ENCODE peak calls at places on chromosomes 13 and 19, in ten cellular contexts. F is stimulated activated CD8-positive, alpha-beta memory T cell treated with anti-CD3 and anti-CD28 coated beads, Interleukin-2, amount 100 ng/mL, for 1 hour; P is activated CD4-positive, alpha-beta T cell treated with anti-CD3 and anti-CD28 coated beads, Interleukin-2, amount 50 U/mL, for 48 hours; I is stimulated activated CD4-positive, alpha-beta T cell treated with anti-CD3 and anti-CD28 coated beads, TNF-alpha, amount 100 ng/mL, for 4 hours; B is HFFc6; W is adrenal gland; X is breast epithelium; C is DMS153; L is effector memory CD4-positive, alpha-beta T cell; O is NCI-H748 treated with DMSO at 0.1 percent for 48 hours. A is an unnamed sample.

GRCh38 chr13:110306340-110306959 is 507 bp downstream of the COL4A1 start:
- DNase-seq in W (no peak), P (no peak), X (no peak), O (no peak), I (no peak), F (no peak), L (no peak), C (no peak), B (no peak), A (peak)

GRCh38 chr13:86051134-86052103 is 252.2 kb upstream of the SLITRK6 start:
- DNase-seq in B (no peak), I (no peak), O (peak), X (no peak), P (no peak), W (no peak), L (no peak), C (peak), F (no peak), A (no peak)

GRCh38 chr19:40005670-40006272 is 8.9 kb downstream of the ZNF546 start:
- DNase-seq in C (no peak), O (no peak), L (no peak), X (no peak), I (no peak), P (no peak), B (no peak), W (no peak), F (no peak), A (no peak)

GRCh38 chr13:85366759-85367417 is 432.3 kb downstream of the SLITRK6 start:
- DNase-seq in W (no peak), I (no peak), X (no peak), P (no peak), C (no peak), O (no peak), B (no peak), L (no peak), F (no peak), A (no peak)

GRCh38 chr19:31531326-31531725 is 182.1 kb upstream of the TSHZ3 start:
- DNase-seq in L (no peak), X (no peak), P (no peak), F (no peak), O (no peak), W (no peak), I (no peak), C (no peak), B (no peak), A (no peak)

GRCh38 chr19:756232-756631 is 5.3 kb downstream of the MISP start:
- DNase-seq in I (no peak), O (no peak), F (no peak), L (no peak), B (peak), P (peak), W (no peak), X (no peak), C (no peak), A (peak)

GRCh38 chr19:50679177-50680125 is 30.2 kb downstream of the C19orf81 start:
- DNase-seq in C (peak), O (peak), I (peak), F (peak), X (peak), W (peak), B (peak), L (peak), P (peak), A (peak)

GRCh38 chr19:46394398-46394797 is 19.0 kb downstream of the CCDC8 start:
- DNase-seq in O (no peak), F (no peak), P (no peak), B (peak), L (no peak), C (no peak), W (peak), X (no peak), I (no peak), A (no peak)

GRCh38 chr19:47417746-47418594 is 1.4 kb downstream of the MEIS3 start:
- DNase-seq in F (no peak), X (no peak), P (no peak), O (no peak), L (no peak), C (no peak), I (no peak), W (no peak), B (no peak), A (no peak)

GRCh38 chr19:42129399-42130253 is 2.6 kb downstream of the POU2F2 start:
- DNase-seq in B (peak), I (no peak), C (no peak), F (no peak), X (no peak), O (no peak), P (no peak), W (peak), L (no peak), A (peak)

GRCh38 chr19:17579523-17580244 is 24.2 kb downstream of the COLGALT1 start:
- DNase-seq in B (peak), I (no peak), C (peak), L (no peak), P (peak), X (no peak), O (no peak), F (no peak), W (peak), A (peak)